ENCODE peak calls at places on chromosome 2, in seven cellular contexts. P is Panc1, S is PC-3, R is IMR-90, V is cardiac muscle cell, E is tibial artery, Q is spleen. J is an unnamed sample. For H3K36me3, the result is how much of the 10 kb centered on the place peaks cover.

GRCh38 chr2:38535745-38536506 is 66.8 kb downstream of the HNRNPLL start:
- DNase-seq in P (no peak), S (peak), R (peak), V (peak), E (peak), Q (peak), J (peak)

GRCh38 chr2:119251652-119252051 is 28.0 kb downstream of the STEAP3 start:
- DNase-seq in P (no peak), S (no peak), R (no peak), V (no peak), E (no peak), Q (no peak), J (no peak)

GRCh38 chr2:231571810-231572209 is 20.9 kb upstream of the TEX44 start:
- DNase-seq in P (no peak), S (no peak), R (no peak), V (no peak), E (no peak), Q (no peak), J (no peak)

GRCh38 chr2:133422946-133423345 is 145.3 kb downstream of the NCKAP5 start:
- DNase-seq in P (no peak), S (no peak), R (peak), V (peak), E (no peak), Q (no peak), J (peak)

GRCh38 chr2:3692375-3692774 is 11.0 kb upstream of the DCDC2C start:
- DNase-seq in P (peak), S (peak), R (peak), V (peak), E (no peak), Q (no peak), J (peak)

GRCh38 chr2:172288603-172289002 is 138.8 kb upstream of the ITGA6 start:
- DNase-seq in P (no peak), S (peak), R (peak), V (no peak), E (no peak), Q (no peak), J (peak)

GRCh38 chr2:40123746-40124145 is 328.1 kb downstream of the SLC8A1 start:
- DNase-seq in P (no peak), S (no peak), R (peak), V (no peak), E (no peak), Q (no peak), J (no peak)

GRCh38 chr2:1049691-1050090 is 99.0 kb downstream of the SNTG2 start:
- DNase-seq in P (no peak), S (no peak), R (peak), V (no peak), E (no peak), Q (no peak), J (peak)

GRCh38 chr2:898319-898718 is 52.3 kb upstream of the SNTG2 start:
- DNase-seq in P (no peak), S (peak), R (no peak), V (no peak), E (no peak), Q (no peak), J (no peak)

GRCh38 chr2:239765076-239765845 is 259.9 kb downstream of the NDUFA10 start:
- DNase-seq in P (no peak), S (no peak), R (no peak), V (no peak), E (peak), Q (peak), J (no peak)

GRCh38 chr2:168962636-168963035 is 61.5 kb downstream of the G6PC2 start:
- DNase-seq in P (no peak), S (peak), R (no peak), V (no peak), E (no peak), Q (no peak), J (no peak)

GRCh38 chr2:170822292-170822884 is 5.7 kb downstream of the GAD1 start:
- DNase-seq in P (no peak), S (no peak), R (no peak), V (no peak), E (no peak), Q (peak), J (no peak)

GRCh38 chr2:71583876-71584275 is 130.5 kb downstream of the DYSF start:
- DNase-seq in P (no peak), S (no peak), R (no peak), V (no peak), E (no peak), Q (no peak), J (no peak)

DNA sequence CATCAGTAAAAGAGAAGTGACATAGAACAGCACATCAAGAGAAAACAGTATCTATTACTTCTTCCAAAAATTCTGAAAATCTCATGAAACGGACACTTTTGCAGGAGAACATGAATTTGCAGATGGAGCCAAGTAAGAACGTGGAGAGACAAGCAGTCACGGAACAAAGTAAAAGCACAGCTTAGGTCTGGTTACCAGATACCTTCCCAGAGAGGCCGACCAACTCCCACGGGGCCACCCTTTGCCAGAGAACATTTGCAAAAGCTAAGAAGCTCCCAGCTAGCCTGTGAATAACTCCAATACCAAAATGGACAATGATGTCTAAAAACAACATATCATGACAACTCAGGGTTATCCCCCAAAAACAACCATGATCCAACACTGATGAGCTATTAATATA is 38.9 kb downstream of the THAP4 start:
- DNase-seq in P (no peak), S (no peak), R (no peak), V (no peak), E (peak), Q (no peak), J (no peak)
- H3K36me3 ChIP-seq in P (under half), S (under half), R (under half), V (under half), E (under half), Q (under half), J (under half)

DNA sequence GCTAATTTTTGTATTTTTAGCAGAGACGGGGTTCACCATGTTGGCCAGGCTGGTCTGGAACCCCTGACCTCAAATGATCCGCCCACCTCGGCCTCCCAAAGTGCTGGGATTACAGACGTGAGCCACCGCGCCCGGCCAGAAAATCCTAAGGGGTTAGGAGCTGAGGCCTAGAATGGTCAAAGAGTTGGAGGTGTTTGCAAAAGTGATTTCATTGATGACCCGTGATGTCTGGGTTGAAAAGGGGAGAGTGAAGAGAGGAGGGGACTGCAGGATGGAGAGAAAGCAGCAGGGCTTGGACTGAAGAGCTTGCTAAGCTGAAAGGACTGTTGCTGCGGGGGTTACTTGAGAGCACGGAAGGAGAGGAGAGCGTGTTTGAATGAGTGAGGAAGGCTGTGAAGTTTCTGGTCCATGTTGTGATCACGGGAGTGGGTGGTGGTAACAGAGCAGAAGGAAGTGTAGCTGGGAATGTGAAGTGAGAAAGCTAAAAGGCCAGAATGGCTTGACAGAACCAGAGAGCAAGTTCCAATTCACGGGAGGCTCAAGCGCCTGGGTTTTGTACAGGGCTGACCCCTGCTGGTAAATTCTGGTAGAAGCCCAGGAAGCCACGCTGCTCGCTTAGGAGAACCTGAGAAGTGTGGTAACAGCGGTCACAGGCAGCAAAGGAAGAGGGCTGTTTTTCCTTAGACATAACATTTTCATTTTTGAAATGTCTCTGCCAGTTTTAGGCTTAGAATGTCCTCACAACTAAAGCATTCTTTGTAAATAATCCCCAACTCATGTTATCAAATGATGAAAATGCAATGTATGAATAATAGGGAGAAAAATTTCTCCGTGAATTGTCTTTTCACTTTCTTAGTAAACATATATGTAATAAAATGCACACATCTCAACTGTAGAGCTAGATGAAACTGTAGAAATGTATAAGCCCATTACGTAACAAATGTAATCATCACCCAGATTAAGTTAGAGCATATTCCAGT is 40.5 kb upstream of the ACTR2 start:
- DNase-seq in P (peak), S (peak), R (peak), V (peak), E (peak), Q (peak), J (peak)
- H3K4me3 ChIP-seq in P (no peak), S (peak), R (no peak), V (no peak), E (no peak), Q (no peak), J (no peak)

GRCh38 chr2:57957238-57957637 is 89.4 kb upstream of the VRK2 start:
- DNase-seq in P (no peak), S (no peak), R (no peak), V (no peak), E (no peak), Q (no peak), J (no peak)

GRCh38 chr2:57954020-57954419 is 92.6 kb upstream of the VRK2 start:
- DNase-seq in P (no peak), S (no peak), R (no peak), V (no peak), E (no peak), Q (no peak), J (no peak)

GRCh38 chr2:57965219-57965618 is 81.4 kb upstream of the VRK2 start:
- DNase-seq in P (no peak), S (no peak), R (no peak), V (no peak), E (no peak), Q (no peak), J (no peak)

GRCh38 chr2:57962861-57963260 is 83.7 kb upstream of the VRK2 start:
- DNase-seq in P (no peak), S (no peak), R (no peak), V (no peak), E (no peak), Q (no peak), J (no peak)

GRCh38 chr2:57959380-57959779 is 87.2 kb upstream of the VRK2 start:
- DNase-seq in P (no peak), S (no peak), R (no peak), V (no peak), E (no peak), Q (no peak), J (no peak)
- H3K36me3 ChIP-seq in P (under half), S (under half), R (under half), V (under half), E (under half), Q (under half), J (under half)

DNA sequence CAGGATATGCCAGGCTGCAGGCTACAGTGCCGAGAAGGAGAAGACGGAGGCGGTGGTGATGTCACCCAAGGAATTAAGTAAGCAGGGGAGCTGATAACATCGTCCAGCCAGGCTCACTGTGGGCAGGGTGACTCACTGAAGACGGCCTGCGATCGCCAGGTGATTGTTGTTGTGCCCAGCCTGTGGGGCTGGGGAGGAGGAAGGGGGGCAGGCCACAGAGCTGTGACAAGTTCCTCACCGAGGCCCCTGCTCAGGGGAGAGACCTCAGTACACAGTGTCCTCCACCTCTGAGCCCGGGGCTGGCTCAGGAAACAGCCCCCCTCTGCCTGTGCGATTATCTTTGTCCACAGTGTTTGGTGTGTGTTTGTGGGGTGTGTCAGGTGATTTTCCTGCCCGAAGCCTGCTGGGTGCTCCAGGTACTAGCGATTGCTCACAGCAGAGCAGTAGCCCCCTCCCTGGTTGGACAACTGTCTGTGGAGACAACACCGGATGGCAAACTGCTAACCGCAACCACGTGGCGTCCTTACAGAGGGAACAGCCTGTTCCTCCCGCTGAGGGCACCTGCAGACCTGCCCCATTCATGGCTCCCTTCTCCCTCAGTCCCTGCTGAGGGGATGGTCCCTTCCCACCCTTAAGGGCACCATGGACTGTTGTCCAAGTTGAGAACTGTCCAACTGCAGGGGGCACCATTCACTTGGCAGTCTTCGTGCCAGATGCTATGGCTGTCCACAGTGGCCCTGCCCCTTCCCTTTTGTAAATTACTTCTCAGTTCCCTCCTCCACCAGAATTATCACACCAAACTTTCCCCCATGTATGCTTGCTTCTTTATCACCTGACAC is 95.1 kb downstream of the ZFP36L2 start:
- DNase-seq in P (peak), S (peak), R (peak), V (peak), E (peak), Q (peak), J (peak)
- H3K4me3 ChIP-seq in P (no peak), S (peak), R (no peak), V (no peak), E (no peak), Q (no peak), J (no peak)

DNA sequence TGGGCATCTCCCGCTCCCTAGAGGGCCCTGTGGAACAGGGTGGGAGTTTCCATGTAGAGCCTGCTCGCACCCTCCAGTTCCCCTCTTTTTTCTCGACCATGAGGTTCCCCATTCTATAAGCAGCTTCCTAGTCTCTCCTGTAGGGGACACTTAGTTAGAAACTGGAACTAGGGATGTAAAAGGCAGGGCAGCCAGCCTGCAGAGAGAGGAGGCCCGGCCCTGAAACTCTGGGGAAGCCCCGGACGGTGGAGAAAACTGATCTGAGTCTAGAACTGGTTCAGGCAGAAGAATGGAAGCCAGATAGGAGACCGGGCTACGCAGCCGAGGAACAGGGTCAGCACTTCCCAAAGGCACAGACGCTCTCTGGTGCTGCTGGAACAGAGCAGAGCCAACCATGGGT is 51.6 kb upstream of the ATG16L1 start:
- DNase-seq in P (no peak), S (no peak), R (no peak), V (no peak), E (no peak), Q (no peak), J (no peak)
- H3K36me3 ChIP-seq in P (under half), S (under half), R (under half), V (under half), E (under half), Q (half or more), J (under half)

GRCh38 chr2:27442981-27443323 is 771 bp downstream of the KRTCAP3 start:
- DNase-seq in P (no peak), S (no peak), R (no peak), V (no peak), E (no peak), Q (no peak), J (no peak)

GRCh38 chr2:27441226-27441926 is 805 bp upstream of the KRTCAP3 start:
- DNase-seq in P (no peak), S (no peak), R (no peak), V (no peak), E (peak), Q (no peak), J (no peak)

GRCh38 chr2:27441958-27442281 is 261 bp upstream of the KRTCAP3 start:
- DNase-seq in P (no peak), S (no peak), R (no peak), V (no peak), E (no peak), Q (no peak), J (no peak)

GRCh38 chr2:27445155-27445554 is 3.0 kb downstream of the KRTCAP3 start:
- DNase-seq in P (no peak), S (no peak), R (no peak), V (no peak), E (peak), Q (no peak), J (no peak)

GRCh38 chr2:27442282-27442980 is at the start of gene KRTCAP3:
- DNase-seq in P (no peak), S (peak), R (no peak), V (no peak), E (peak), Q (peak), J (peak)
- H3K4me3 ChIP-seq in P (no peak), S (no peak), R (no peak), V (peak), E (peak), Q (no peak), J (peak)

GRCh38 chr2:69372767-69373166 is 14.3 kb downstream of the GFPT1 start:
- DNase-seq in P (no peak), S (no peak), R (no peak), V (no peak), E (no peak), Q (no peak), J (no peak)

GRCh38 chr2:69381337-69381737 is 5.7 kb downstream of the GFPT1 start:
- DNase-seq in P (no peak), S (peak), R (peak), V (peak), E (no peak), Q (no peak), J (no peak)

GRCh38 chr2:69375494-69376353 is 11.3 kb downstream of the GFPT1 start:
- DNase-seq in P (no peak), S (peak), R (peak), V (peak), E (no peak), Q (no peak), J (peak)

GRCh38 chr2:69380072-69380917 is 6.7 kb downstream of the GFPT1 start:
- DNase-seq in P (no peak), S (no peak), R (peak), V (peak), E (no peak), Q (no peak), J (no peak)

DNA sequence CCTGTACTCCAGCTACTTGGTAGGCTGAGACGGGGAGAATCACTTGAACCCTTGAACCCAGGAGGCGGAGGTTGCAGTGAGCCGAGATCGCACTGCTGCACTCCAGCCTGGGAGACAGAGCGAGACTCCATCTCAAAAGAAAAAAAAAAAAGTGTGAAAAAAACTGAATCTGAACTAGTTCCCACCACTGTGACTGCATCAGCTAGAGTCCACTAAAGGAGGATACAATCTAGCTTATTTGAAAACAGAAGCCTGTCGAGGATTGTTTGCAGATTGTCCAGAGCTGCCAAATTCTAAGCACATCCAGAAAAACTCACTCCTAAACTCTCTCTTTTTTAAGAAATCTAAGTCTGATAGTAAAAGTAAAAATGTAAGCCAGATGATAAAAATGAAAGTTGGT is 10.6 kb downstream of the GFPT1 start:
- DNase-seq in P (no peak), S (no peak), R (no peak), V (no peak), E (no peak), Q (no peak), J (no peak)
- H3K36me3 ChIP-seq in P (under half), S (under half), R (under half), V (under half), E (under half), Q (under half), J (under half)

J was measured in bronchial epithelial cell.